ENCODE peak calls at places on chromosomes 3 and 15, in five cellular contexts. F is PC-3; N is right lobe of liver; J is effector memory CD4-positive, alpha-beta T cell; K is CD8-positive, alpha-beta memory T cell. Y is an unnamed sample.

GRCh38 chr3:13348671-13349396 is 71.3 kb downstream of the NUP210 start:
- DNase-seq in F (no peak), N (no peak), J (no peak), K (peak; percentile 48), Y (no peak)

GRCh38 chr15:63019539-63020109 is 22.9 kb upstream of the TPM1 start:
- DNase-seq in F (peak; percentile 97), N (no peak), J (no peak), K (no peak), Y (no peak)

GRCh38 chr3:132519914-132520313 is 77.2 kb upstream of the ACKR4 start:
- DNase-seq in F (no peak), N (no peak), J (no peak), K (no peak), Y (no peak)

GRCh38 chr3:175255698-175256097 is 396.6 kb downstream of the NAALADL2 start:
- DNase-seq in F (peak; percentile 61), N (no peak), J (no peak), K (no peak), Y (no peak)

GRCh38 chr3:178900244-178900643 is 171.4 kb downstream of the ZMAT3 start:
- DNase-seq in F (no peak), N (no peak), J (no peak), K (no peak), Y (no peak)

GRCh38 chr15:83114305-83114704 is 6.9 kb downstream of the TM6SF1 start:
- DNase-seq in F (no peak), N (no peak), J (no peak), K (no peak), Y (no peak)

GRCh38 chr3:138724433-138724832 is 110.3 kb downstream of the PIK3CB start:
- DNase-seq in F (no peak), N (no peak), J (no peak), K (no peak), Y (no peak)

GRCh38 chr3:54843352-54843751 is 84.5 kb downstream of the LRTM1 start:
- DNase-seq in F (no peak), N (no peak), J (no peak), K (no peak), Y (no peak)

GRCh38 chr3:29186131-29186599 is 94.7 kb upstream of the RBMS3 start:
- DNase-seq in F (peak; percentile 97), N (no peak), J (no peak), K (no peak), Y (no peak)

GRCh38 chr3:148280623-148281242 is 417.0 kb upstream of the AGTR1 start:
- DNase-seq in F (no peak), N (no peak), J (no peak), K (no peak), Y (no peak)

GRCh38 chr3:129119365-129120100 is 2.1 kb downstream of the RAB43 start:
- DNase-seq in F (peak; percentile 8), N (peak; percentile 96), J (no peak), K (no peak), Y (no peak)

GRCh38 chr3:144128117-144128892 is 156.7 kb downstream of the DIPK2A start:
- DNase-seq in F (no peak), N (no peak), J (no peak), K (no peak), Y (no peak)

GRCh38 chr3:183349421-183350157 is 78.8 kb downstream of the MCF2L2 start:
- DNase-seq in F (no peak), N (no peak), J (no peak), K (peak; percentile 41), Y (no peak)

GRCh38 chr15:36774765-36775164 is 195.3 kb downstream of the CDIN1 start:
- DNase-seq in F (no peak), N (no peak), J (no peak), K (no peak), Y (no peak)

GRCh38 chr15:44441095-44441501 is 13.7 kb downstream of the CTDSPL2 start:
- DNase-seq in F (no peak), N (no peak), J (no peak), K (no peak), Y (no peak)

GRCh38 chr3:49903451-49904424 is at the start of gene MST1R:
- DNase-seq in F (peak; percentile 98), N (peak; percentile 74), J (peak; percentile 69), K (peak; percentile 81), Y (peak; percentile 12)

GRCh38 chr3:99543796-99544195 is 94.6 kb upstream of the COL8A1 start:
- DNase-seq in F (no peak), N (no peak), J (no peak), K (no peak), Y (no peak)

GRCh38 chr3:107367353-107367752 is 9.9 kb upstream of the CCDC54 start:
- DNase-seq in F (peak; percentile 95), N (no peak), J (no peak), K (no peak), Y (no peak)

GRCh38 chr15:69116391-69116790 is 44.0 kb upstream of the GLCE start:
- DNase-seq in F (no peak), N (no peak), J (no peak), K (no peak), Y (no peak)

GRCh38 chr15:71366522-71366921 is 251.3 kb downstream of the THSD4 start:
- DNase-seq in F (no peak), N (no peak), J (no peak), K (no peak), Y (no peak)

GRCh38 chr15:71364117-71364584 is 248.9 kb downstream of the THSD4 start:
- DNase-seq in F (no peak), N (no peak), J (no peak), K (no peak), Y (no peak)

GRCh38 chr15:71362556-71362955 is 247.3 kb downstream of the THSD4 start:
- DNase-seq in F (no peak), N (no peak), J (no peak), K (no peak), Y (no peak)

GRCh38 chr15:71362987-71363968 is 248.0 kb downstream of the THSD4 start:
- DNase-seq in F (no peak), N (no peak), J (no peak), K (no peak), Y (no peak)

GRCh38 chr15:71366926-71367325 is 251.7 kb downstream of the THSD4 start:
- DNase-seq in F (no peak), N (no peak), J (no peak), K (no peak), Y (no peak)
- H3K27ac ChIP-seq in F (no peak overlapping the region), N (peak overlapping the region; percentile 62), J (no peak overlapping the region), K (no peak overlapping the region), Y (no peak overlapping the region)

GRCh38 chr15:40933520-40933904 is 4.4 kb downstream of the DLL4 start:
- DNase-seq in F (peak; percentile 40), N (no peak), J (no peak), K (no peak), Y (no peak)
- H3K4me1 ChIP-seq in F (peaks cover 53% of the 10 kb centered on the region), N (peaks cover 41% of the 10 kb centered on the region), J (peaks cover 23% of the 10 kb centered on the region), K (peaks cover 24% of the 10 kb centered on the region), Y (peaks cover 26% of the 10 kb centered on the region)

DNA sequence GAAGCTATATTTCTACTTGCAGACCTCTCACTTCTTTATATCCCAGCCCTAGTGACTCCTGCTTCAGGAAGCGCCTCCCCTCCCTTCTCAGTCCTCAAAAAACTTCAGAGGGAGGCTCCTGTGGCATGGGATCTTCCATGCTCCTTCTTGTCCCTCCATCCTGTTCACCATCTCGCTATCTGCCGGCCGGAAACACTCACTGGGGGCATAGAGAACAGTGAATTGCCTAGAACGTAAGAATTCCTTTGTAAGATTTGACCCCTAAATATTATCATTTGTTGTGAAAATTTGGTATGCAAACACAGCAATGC is 218.6 kb upstream of the ATP10A start:
- DNase-seq in F (no peak), N (no peak), J (no peak), K (no peak), Y (no peak)
- H3K4me3 ChIP-seq in F (no peak overlapping the region), N (no peak overlapping the region), J (peak overlapping the region; percentile 73), K (peak overlapping the region; percentile 70), Y (no peak overlapping the region)

GRCh38 chr15:71925145-71925544 is 114.8 kb downstream of the NR2E3 start:
- DNase-seq in F (no peak), N (no peak), J (no peak), K (no peak), Y (no peak)
- H3K27ac ChIP-seq in F (no peak overlapping the region), N (no peak overlapping the region), J (no peak overlapping the region), K (no peak overlapping the region), Y (no peak overlapping the region)

GRCh38 chr3:188191460-188191859 is 37.5 kb downstream of the LPP start:
- DNase-seq in F (no peak), N (no peak), J (no peak), K (no peak), Y (no peak)
- H3K4me1 ChIP-seq in F (peaks cover 16% of the 10 kb centered on the region), N (peaks cover 11% of the 10 kb centered on the region), J (no peaks in the 10 kb centered on the region), K (peaks cover 8% of the 10 kb centered on the region), Y (peaks cover 3% of the 10 kb centered on the region)

GRCh38 chr15:89469331-89470107 is 26.9 kb downstream of the RHCG start:
- DNase-seq in F (no peak), N (no peak), J (no peak), K (no peak), Y (no peak)
- H3K4me3 ChIP-seq in F (no peak overlapping the region), N (no peak overlapping the region), J (no peak overlapping the region), K (no peak overlapping the region), Y (no peak overlapping the region)

DNA sequence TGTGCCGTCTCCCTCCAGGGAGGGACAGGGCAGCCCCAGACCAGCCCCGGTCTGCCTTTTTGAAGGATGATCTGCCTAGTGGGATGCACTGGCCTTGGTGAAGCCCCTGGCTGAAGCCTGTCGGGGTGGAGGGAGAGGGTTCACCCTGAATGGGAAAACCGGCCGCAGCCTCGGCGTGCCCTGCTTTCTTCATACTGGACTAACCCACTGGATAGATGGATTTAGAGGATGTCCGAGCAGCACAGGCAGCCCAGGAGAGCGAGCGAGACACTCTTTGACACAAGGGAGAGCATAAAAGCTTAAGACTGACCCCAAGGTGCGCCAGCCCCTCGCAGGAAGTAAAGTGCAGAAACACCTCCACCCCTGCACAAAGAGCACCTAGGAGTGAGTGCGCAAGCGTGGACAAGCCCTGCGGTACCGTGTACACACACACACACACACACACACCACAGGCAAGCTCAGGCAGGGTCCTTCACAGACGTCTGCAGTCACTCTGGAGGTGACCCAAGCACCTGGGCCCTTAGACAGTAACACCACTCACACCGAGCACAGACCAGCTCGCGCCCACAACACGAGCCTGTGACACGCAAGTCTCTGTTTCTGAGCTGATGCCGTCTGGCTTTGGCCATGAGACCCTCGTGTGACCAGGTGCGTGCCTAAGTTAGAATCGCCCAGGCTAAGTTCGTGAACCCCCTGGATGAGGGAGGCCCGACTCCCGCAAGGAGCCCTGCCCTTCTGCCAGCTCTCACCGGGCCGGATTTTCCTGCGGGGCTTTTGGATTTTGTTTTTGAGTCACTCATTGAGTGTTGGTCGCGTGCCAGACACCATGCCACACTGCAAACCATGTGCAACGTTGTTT is 11.3 kb downstream of the SEMA4B start:
- DNase-seq in F (peak; percentile 88), N (no peak), J (no peak), K (no peak), Y (no peak)
- H3K27ac ChIP-seq in F (peak overlapping the region; percentile 98), N (no peak overlapping the region), J (no peak overlapping the region), K (no peak overlapping the region), Y (peak overlapping the region; percentile 95)